ENCODE peak calls at places on chromosomes 5 and 9, in nine cellular contexts. B is GM23248, R is keratinocyte, V is GM23338, N is PC-3, G is MM.1S, U is fibroblast of lung, O is endothelial cell of umbilical vein, S is neural progenitor cell. Y is an unnamed sample. For H3K36me3, the result is how much of the 10 kb centered on the place peaks cover.

GRCh38 chr5:137470111-137470920 is 28.8 kb downstream of the SPOCK1 start:
- DNase-seq in U (peak), V (no peak), R (no peak), G (no peak), B (peak), O (peak), S (no peak), N (peak), Y (peak)

GRCh38 chr5:147068998-147069397 is 165.8 kb upstream of the STK32A start:
- DNase-seq in R (no peak), N (no peak), S (no peak), B (no peak), G (no peak), O (no peak), U (no peak), V (no peak), Y (no peak)

GRCh38 chr5:34686762-34687268 is 30.7 kb downstream of the RAI14 start:
- DNase-seq in S (no peak), N (peak), O (peak), U (peak), R (peak), V (no peak), B (peak), G (no peak), Y (peak)

GRCh38 chr5:171312129-171312819 is 3.2 kb downstream of the TLX3 start:
- DNase-seq in G (no peak), S (peak), B (no peak), R (no peak), U (peak), N (no peak), V (peak), O (no peak), Y (no peak)

GRCh38 chr9:35091536-35091935 is 4.9 kb downstream of the PIGO start:
- DNase-seq in S (no peak), V (no peak), N (no peak), R (no peak), U (no peak), O (no peak), G (no peak), B (no peak), Y (no peak)

GRCh38 chr5:42515504-42515903 is 92.3 kb downstream of the GHR start:
- DNase-seq in V (no peak), N (no peak), R (no peak), B (no peak), S (no peak), G (no peak), U (no peak), O (no peak), Y (no peak)

GRCh38 chr9:116877072-116877471 is 190.0 kb downstream of the TRIM32 start:
- DNase-seq in O (no peak), V (peak), G (no peak), N (no peak), S (no peak), R (no peak), B (no peak), U (no peak), Y (no peak)

GRCh38 chr9:113309204-113309813 is 6.1 kb upstream of the RNF183 start:
- DNase-seq in V (peak), R (no peak), U (peak), B (peak), N (peak), G (peak), S (peak), O (peak), Y (peak)

GRCh38 chr9:106869458-106869857 is 6.5 kb downstream of the ZNF462 start:
- DNase-seq in N (peak), U (peak), B (peak), R (no peak), O (peak), G (no peak), S (no peak), V (no peak), Y (no peak)

GRCh38 chr5:134184155-134185135 is 7.7 kb upstream of the SKP1 start:
- DNase-seq in N (peak), G (peak), R (no peak), B (peak), O (peak), V (peak), U (peak), S (peak), Y (peak)

GRCh38 chr9:93452710-93453046 is 703 bp downstream of the FAM120AOS start:
- DNase-seq in B (peak), R (no peak), U (no peak), G (peak), V (no peak), N (peak), S (peak), O (no peak), Y (no peak)

GRCh38 chr9:136088481-136088938 is 6.6 kb downstream of the NACC2 start:
- DNase-seq in G (no peak), V (no peak), B (no peak), U (no peak), S (peak), R (no peak), N (no peak), O (no peak), Y (no peak)

GRCh38 chr5:52799358-52799982 is 11.8 kb downstream of the ITGA1 start:
- DNase-seq in R (no peak), U (peak), G (peak), V (peak), O (peak), B (peak), N (peak), S (peak), Y (peak)

GRCh38 chr5:169808118-169808581 is 171.1 kb downstream of the DOCK2 start:
- DNase-seq in R (no peak), V (peak), N (no peak), U (no peak), G (no peak), S (peak), B (no peak), O (no peak), Y (no peak)

GRCh38 chr9:132840980-132841379 is 37.1 kb downstream of the AK8 start:
- DNase-seq in S (no peak), B (no peak), N (no peak), V (no peak), R (no peak), O (no peak), G (no peak), U (no peak), Y (no peak)

GRCh38 chr5:97229196-97229595 is 46.1 kb upstream of the RIOK2 start:
- DNase-seq in O (no peak), V (no peak), U (no peak), B (no peak), R (no peak), S (no peak), N (peak), G (no peak), Y (peak)

GRCh38 chr9:93891549-93892310 is 63.4 kb downstream of the BARX1 start:
- DNase-seq in U (no peak), R (no peak), N (no peak), B (no peak), G (no peak), O (no peak), S (no peak), V (no peak), Y (no peak)

GRCh38 chr5:111144352-111144930 is 52.3 kb downstream of the WDR36 start:
- DNase-seq in U (no peak), B (peak), O (no peak), R (no peak), V (no peak), S (no peak), G (no peak), N (no peak), Y (no peak)

GRCh38 chr5:167950126-167950721 is 341.2 kb upstream of the WWC1 start:
- DNase-seq in O (no peak), V (no peak), B (peak), U (peak), S (no peak), N (no peak), G (no peak), R (no peak), Y (no peak)

GRCh38 chr9:132997591-132997990 is 19.1 kb downstream of the GFI1B start:
- DNase-seq in V (no peak), N (no peak), R (no peak), O (no peak), U (no peak), S (no peak), B (peak), G (no peak), Y (no peak)

GRCh38 chr5:36530249-36530648 is 76.2 kb upstream of the SLC1A3 start:
- DNase-seq in V (no peak), R (no peak), G (no peak), S (peak), B (peak), U (no peak), N (no peak), O (no peak), Y (no peak)

GRCh38 chr9:5375091-5375490 is 35.4 kb upstream of the RLN1 start:
- DNase-seq in V (peak), O (peak), U (no peak), B (no peak), N (no peak), R (no peak), S (no peak), G (no peak), Y (no peak)

GRCh38 chr9:75488714-75489100 is 400.4 kb downstream of the OSTF1 start:
- DNase-seq in V (no peak), U (no peak), B (no peak), S (no peak), N (no peak), G (no peak), R (no peak), O (no peak), Y (no peak)

GRCh38 chr5:154484393-154484944 is 6.4 kb upstream of the HAND1 start:
- DNase-seq in G (no peak), S (peak), R (no peak), U (no peak), V (peak), O (no peak), B (no peak), N (no peak), Y (no peak)

GRCh38 chr5:23013395-23013994 is 160.4 kb upstream of the CDH12 start:
- DNase-seq in B (no peak), U (peak), R (no peak), V (no peak), N (no peak), G (no peak), O (no peak), S (no peak), Y (no peak)
- H3K4me2 ChIP-seq in B (no peak), U (peak), R (peak), V (no peak), N (peak), G (peak), O (no peak), S (no peak), Y (peak)

GRCh38 chr5:177459357-177459756 is 12.7 kb downstream of the PRR7 start:
- DNase-seq in S (no peak), U (no peak), R (no peak), B (no peak), V (no peak), G (peak), O (no peak), N (no peak), Y (no peak)
- H3K36me3 ChIP-seq in S (under half), U (under half), R (under half), B (under half), V (under half), G (under half), O (under half), N (under half), Y (under half)

GRCh38 chr5:136028782-136029742 is at the start of gene TGFBI:
- DNase-seq in N (peak), U (peak), V (peak), R (no peak), O (peak), B (peak), S (peak), G (no peak), Y (peak)
- TF ChIP-seq EZH2 in N (no peak), U (no peak), V (peak), R (no peak), O (peak), B (no peak), S (peak), G (no peak), Y (no peak)

DNA sequence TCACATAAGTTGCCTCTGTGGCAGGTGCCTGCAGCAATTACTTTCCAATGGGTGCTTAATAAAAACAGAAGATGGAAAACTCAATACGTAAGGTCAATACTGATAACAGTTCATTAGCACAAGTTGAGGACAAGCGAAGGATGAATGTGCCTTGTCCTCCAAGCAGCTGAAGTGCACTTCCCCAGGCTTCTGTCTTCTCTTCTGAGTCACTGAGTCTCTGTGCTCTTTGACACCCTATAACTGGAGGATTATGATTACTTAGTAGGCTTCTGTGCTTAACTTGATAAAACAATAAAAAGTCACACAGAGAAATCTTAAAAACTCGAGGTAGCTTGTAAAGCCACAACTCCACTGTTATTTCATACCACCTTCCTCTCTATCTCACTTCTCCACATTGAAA is 216.6 kb upstream of the ADCY2 start:
- DNase-seq in S (no peak), N (no peak), V (no peak), O (no peak), R (no peak), B (no peak), G (no peak), U (no peak), Y (no peak)
- H3K4me2 ChIP-seq in S (no peak), N (no peak), V (no peak), O (no peak), R (no peak), B (no peak), G (no peak), U (no peak), Y (no peak)

DNA sequence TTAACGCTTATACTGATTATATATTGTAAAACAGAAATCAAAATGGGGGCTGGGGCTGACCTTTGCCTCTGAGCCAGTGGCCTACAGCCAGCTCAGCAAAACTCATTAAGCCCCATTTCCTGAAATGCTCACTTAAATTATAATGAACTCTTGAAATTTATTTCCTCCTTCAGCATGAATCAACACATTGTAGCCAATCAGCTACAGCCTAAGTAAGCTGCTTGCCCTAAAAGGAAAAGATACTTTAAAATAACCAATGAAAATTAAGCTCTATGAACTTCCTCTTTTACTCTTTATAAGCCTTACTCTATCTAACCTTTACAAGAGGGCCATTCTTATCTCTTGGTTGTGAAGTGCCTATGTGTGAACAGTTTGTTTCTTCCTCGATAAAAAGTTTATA is 33.5 kb upstream of the SUB1 start:
- DNase-seq in O (no peak), V (no peak), U (no peak), G (no peak), S (no peak), R (no peak), N (no peak), B (no peak), Y (no peak)
- H3K36me3 ChIP-seq in O (under half), V (under half), U (under half), G (under half), S (under half), R (under half), N (under half), B (under half), Y (under half)

DNA sequence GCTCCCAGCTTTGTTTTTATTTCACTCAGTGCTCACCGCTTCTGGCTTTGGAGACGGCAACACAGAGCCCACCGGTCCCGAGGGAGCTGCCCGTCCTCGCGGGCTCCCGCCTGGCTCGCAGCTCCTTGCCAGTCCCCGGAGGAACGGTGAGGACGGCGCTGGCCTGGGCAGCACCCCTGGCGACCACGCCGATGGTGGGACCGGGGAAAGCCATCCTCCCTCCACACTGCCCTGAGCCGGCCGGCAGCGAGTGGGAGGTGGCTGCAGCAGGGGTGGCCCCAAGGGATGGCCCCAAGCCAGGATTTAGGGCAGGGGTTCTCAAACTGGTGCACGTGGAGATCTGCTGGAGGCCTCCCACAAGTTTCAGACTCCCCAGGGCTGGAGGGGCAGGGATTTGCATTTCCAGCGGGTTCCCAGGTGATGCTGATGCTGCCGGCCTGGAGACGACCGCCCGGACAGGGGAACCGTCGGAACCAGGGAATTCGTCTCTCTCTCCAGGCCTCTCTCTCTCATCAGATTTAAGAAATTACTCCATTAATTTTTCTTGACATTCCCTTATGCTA is 293.2 kb upstream of the IRX4 start:
- DNase-seq in N (no peak), O (no peak), U (no peak), V (no peak), B (no peak), R (no peak), G (no peak), S (no peak), Y (no peak)
- TF ChIP-seq EZH2 in N (no peak), O (no peak), U (no peak), V (no peak), B (no peak), R (no peak), G (no peak), S (no peak), Y (no peak)

DNA sequence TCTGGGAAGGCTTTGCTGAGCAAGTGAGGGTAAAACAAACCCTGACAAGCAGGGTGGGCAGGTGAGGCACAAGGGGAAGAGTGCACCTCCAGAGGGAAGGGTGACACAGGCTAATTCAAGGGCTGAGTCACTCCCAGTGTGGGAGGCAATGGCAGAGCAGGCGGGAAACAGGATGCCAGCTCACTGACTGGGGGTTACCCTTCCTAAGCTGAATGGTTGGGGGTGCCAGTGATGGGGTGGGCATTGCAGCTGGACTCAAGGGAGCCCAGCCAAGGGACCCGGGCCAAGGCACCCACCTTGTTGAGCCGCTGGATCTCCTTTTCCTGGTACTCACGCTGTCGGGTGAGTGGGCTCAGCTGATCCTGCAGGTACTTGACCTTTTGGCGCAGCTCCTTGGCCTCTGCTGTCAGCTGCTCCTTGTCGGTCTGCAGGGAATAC is 18.4 kb downstream of the GPX3 start:
- DNase-seq in G (no peak), V (no peak), U (no peak), B (peak), O (peak), N (peak), S (no peak), R (no peak), Y (no peak)
- H3K4me2 ChIP-seq in G (no peak), V (no peak), U (no peak), B (peak), O (no peak), N (no peak), S (no peak), R (no peak), Y (no peak)

GRCh38 chr9:36535106-36535505 is 37.6 kb upstream of the MELK start:
- DNase-seq in N (no peak), U (no peak), V (no peak), G (no peak), S (no peak), O (no peak), R (no peak), B (no peak), Y (no peak)
- H3K36me3 ChIP-seq in N (under half), U (under half), V (under half), G (under half), S (under half), O (under half), R (under half), B (under half), Y (under half)